ENCODE peak calls at places on chromosome 18, in five cellular contexts. W, L, M, X and G are unnamed samples.

GRCh38 chr18:61833978-61834377 is 58.8 kb downstream of the RNF152 start:
- DNase-seq in L (no peak), M (no peak), X (no peak), W (no peak), G (no peak)

GRCh38 chr18:58541789-58542425 is 87.0 kb downstream of the ALPK2 start:
- DNase-seq in X (no peak), W (peak), L (no peak), M (no peak), G (no peak)

GRCh38 chr18:72984290-72984689 is 116.5 kb upstream of the NETO1 start:
- DNase-seq in W (no peak), M (no peak), X (no peak), L (no peak), G (no peak)

GRCh38 chr18:48893559-48894265 is 57.1 kb downstream of the SMAD7 start:
- DNase-seq in L (no peak), M (no peak), X (no peak), W (no peak), G (no peak)

GRCh38 chr18:78727877-78728276 is 251.7 kb upstream of the SALL3 start:
- DNase-seq in L (no peak), W (no peak), X (no peak), M (no peak), G (no peak)

GRCh38 chr18:614980-615607 is 18.3 kb downstream of the CLUL1 start:
- DNase-seq in M (no peak), W (no peak), L (no peak), X (no peak), G (no peak)

GRCh38 chr18:32922951-32923430 is 150.2 kb upstream of the KLHL14 start:
- DNase-seq in X (no peak), L (no peak), M (no peak), W (no peak), G (no peak)

GRCh38 chr18:50183556-50183955 is 11.4 kb downstream of the MYO5B start:
- DNase-seq in M (no peak), X (no peak), W (no peak), L (no peak), G (no peak)

GRCh38 chr18:55694291-55694690 is 106.3 kb upstream of the TCF4 start:
- DNase-seq in W (no peak), L (no peak), M (no peak), X (no peak), G (no peak)

GRCh38 chr18:5732318-5732717 is 163.0 kb downstream of the TMEM200C start:
- DNase-seq in W (no peak), M (no peak), L (no peak), X (no peak), G (no peak)

GRCh38 chr18:36066731-36067117 is 635 bp downstream of the RPRD1A start:
- DNase-seq in X (peak), W (no peak), M (no peak), L (no peak), G (no peak)

GRCh38 chr18:10424576-10425314 is 29.7 kb upstream of the APCDD1 start:
- DNase-seq in L (no peak), M (no peak), W (no peak), X (no peak), G (no peak)

GRCh38 chr18:4987452-4988405 is 209.3 kb downstream of the AKAIN1 start:
- DNase-seq in L (no peak), W (no peak), X (peak), M (no peak), G (no peak)

GRCh38 chr18:59961086-59961485 is 61.3 kb downstream of the PMAIP1 start:
- DNase-seq in L (no peak), M (no peak), X (no peak), W (no peak), G (peak)

GRCh38 chr18:78774741-78775141 is 204.9 kb upstream of the SALL3 start:
- DNase-seq in X (no peak), M (no peak), W (no peak), L (no peak), G (no peak)

GRCh38 chr18:25434771-25435461 is 83.0 kb upstream of the ZNF521 start:
- DNase-seq in L (no peak), W (no peak), M (no peak), X (no peak), G (no peak)

GRCh38 chr18:51453594-51453993 is 256.1 kb upstream of the MEX3C start:
- DNase-seq in X (no peak), W (no peak), M (no peak), L (no peak), G (no peak)

GRCh38 chr18:11906926-11907874 is 917 bp downstream of the MPPE1 start:
- DNase-seq in M (no peak), L (no peak), W (no peak), X (no peak), G (no peak)

GRCh38 chr18:36297419-36298112 is at the start of gene FHOD3:
- DNase-seq in L (no peak), M (no peak), W (peak), X (peak), G (peak)

GRCh38 chr18:11591957-11592356 is 17.4 kb upstream of the SLC35G4 start:
- DNase-seq in L (no peak), W (no peak), M (no peak), X (no peak), G (no peak)

GRCh38 chr18:6920099-6920955 is 190.8 kb downstream of the ARHGAP28 start:
- DNase-seq in M (no peak), X (peak), L (no peak), W (no peak), G (peak)

GRCh38 chr18:9736445-9736844 is 28.3 kb downstream of the RAB31 start:
- DNase-seq in L (no peak), X (no peak), W (no peak), M (no peak), G (no peak)

GRCh38 chr18:66993492-66993891 is 389.6 kb upstream of the CDH19 start:
- DNase-seq in M (no peak), W (no peak), L (no peak), X (no peak), G (no peak)

GRCh38 chr18:80241919-80242777 is 5.2 kb downstream of the PARD6G start:
- DNase-seq in W (no peak), X (no peak), L (no peak), M (no peak), G (no peak)

GRCh38 chr18:75407468-75408437 is 19.8 kb downstream of the SMIM21 start:
- DNase-seq in L (no peak), M (no peak), X (no peak), W (no peak), G (no peak)

GRCh38 chr18:9825571-9826073 is 60.2 kb upstream of the TXNDC2 start:
- DNase-seq in X (no peak), M (no peak), L (no peak), W (no peak), G (no peak)

GRCh38 chr18:31942301-31942998 is 478 bp downstream of the TRAPPC8 start:
- DNase-seq in M (no peak), W (no peak), L (no peak), X (peak), G (peak)

GRCh38 chr18:58338961-58339722 is 289.7 kb downstream of the ALPK2 start:
- DNase-seq in X (no peak), M (no peak), W (no peak), L (no peak), G (no peak)

GRCh38 chr18:21918693-21919092 is 178.1 kb downstream of the MIB1 start:
- DNase-seq in L (no peak), X (no peak), M (no peak), W (no peak), G (no peak)

GRCh38 chr18:49755489-49755888 is 57.8 kb downstream of the ACAA2 start:
- DNase-seq in X (no peak), M (no peak), L (no peak), W (no peak), G (no peak)

GRCh38 chr18:48803518-48803917 is 147.2 kb downstream of the SMAD7 start:
- DNase-seq in L (no peak), W (no peak), X (no peak), M (no peak), G (no peak)

GRCh38 chr18:77249583-77250500 is at the start of gene GALR1:
- DNase-seq in L (no peak), M (no peak), W (no peak), X (peak), G (no peak)

GRCh38 chr18:10851824-10852225 is 297.5 kb downstream of the PIEZO2 start:
- DNase-seq in X (peak), W (no peak), M (no peak), L (no peak), G (no peak)

GRCh38 chr18:11146238-11146946 is 3.0 kb downstream of the PIEZO2 start:
- DNase-seq in M (no peak), W (no peak), L (no peak), X (no peak), G (no peak)

GRCh38 chr18:77087391-77088141 is 45.0 kb downstream of the MBP start:
- DNase-seq in M (no peak), W (no peak), L (no peak), X (no peak), G (no peak)

GRCh38 chr18:32770651-32771168 is 2.1 kb downstream of the KLHL14 start:
- DNase-seq in M (no peak), W (no peak), L (no peak), X (no peak), G (peak)

GRCh38 chr18:76492669-76493212 is 2.3 kb downstream of the ZNF516 start:
- DNase-seq in W (peak), X (peak), L (peak), M (peak), G (peak)